ENCODE peak calls at places on chromosomes 12 and 14, in six cellular contexts. W is heart right ventricle; F is dorsolateral prefrontal cortex; U is CD8-positive, alpha-beta T cell; H is lung; S is heart left ventricle. M is an unnamed sample.

GRCh38 chr14:75660630-75661498 is at the start of the genes ERG28 and TTLL5:
- DNase-seq in W (peak; percentile 96), F (peak; percentile 98), U (peak; percentile 95), H (peak; percentile 96), S (peak; percentile 96), M (peak; percentile 98)

GRCh38 chr14:99737451-99737951 is 53.4 kb downstream of the CYP46A1 start:
- DNase-seq in W (peak; percentile 78), F (no peak), U (no peak), H (peak; percentile 67), S (peak; percentile 76), M (no peak)

GRCh38 chr12:11347810-11348209 is 37.6 kb upstream of the PRB4 start:
- DNase-seq in W (no peak), F (no peak), U (no peak), H (no peak), S (no peak), M (no peak)

GRCh38 chr14:89378119-89378518 is 38.9 kb downstream of the FOXN3 start:
- DNase-seq in W (no peak), F (no peak), U (no peak), H (no peak), S (no peak), M (peak; percentile 5)

GRCh38 chr12:86634706-86635410 is 378.7 kb upstream of the MGAT4C start:
- DNase-seq in W (no peak), F (no peak), U (no peak), H (no peak), S (no peak), M (no peak)

GRCh38 chr14:72558721-72559120 is 335.2 kb downstream of the DPF3 start:
- DNase-seq in W (no peak), F (no peak), U (no peak), H (no peak), S (no peak), M (no peak)

GRCh38 chr12:127811988-127812387 is 455.0 kb upstream of the TMEM132C start:
- DNase-seq in W (peak; percentile 18), F (no peak), U (no peak), H (no peak), S (peak; percentile 59), M (no peak)

GRCh38 chr12:50326636-50327284 is 43.4 kb upstream of the LIMA1 start:
- DNase-seq in W (no peak), F (no peak), U (no peak), H (peak; percentile 61), S (no peak), M (no peak)

GRCh38 chr14:99348816-99349609 is 77.0 kb upstream of the BCL11B start:
- DNase-seq in W (no peak), F (peak; percentile 17), U (no peak), H (no peak), S (no peak), M (no peak)

GRCh38 chr12:120139958-120140357 is 23.4 kb upstream of the RAB35 start:
- DNase-seq in W (no peak), F (no peak), U (no peak), H (no peak), S (no peak), M (no peak)

GRCh38 chr14:80037349-80037748 is 174.0 kb downstream of the DIO2 start:
- DNase-seq in W (no peak), F (no peak), U (no peak), H (no peak), S (no peak), M (no peak)

GRCh38 chr12:129844662-129845061 is 59.2 kb downstream of the TMEM132D start:
- DNase-seq in W (no peak), F (no peak), U (no peak), H (no peak), S (no peak), M (no peak)

GRCh38 chr14:104876251-104876699 is 11.2 kb downstream of the CEP170B start:
- DNase-seq in W (peak; percentile 28), F (no peak), U (peak; percentile 25), H (no peak), S (no peak), M (no peak)

GRCh38 chr14:78606111-78606510 is 435.9 kb downstream of the NRXN3 start:
- DNase-seq in W (no peak), F (no peak), U (no peak), H (no peak), S (no peak), M (no peak)

GRCh38 chr12:39622306-39622705 is 2.7 kb upstream of the ABCD2 start:
- DNase-seq in W (no peak), F (no peak), U (no peak), H (no peak), S (no peak), M (no peak)

GRCh38 chr12:34206061-34206785 is 183.9 kb downstream of the ALG10 start:
- DNase-seq in W (no peak), F (no peak), U (no peak), H (peak; percentile 3), S (no peak), M (no peak)

GRCh38 chr12:29073631-29074239 is 75.3 kb upstream of the FAR2 start:
- DNase-seq in W (no peak), F (no peak), U (no peak), H (no peak), S (no peak), M (no peak)

GRCh38 chr12:121796855-121797751 is 3.6 kb upstream of the RHOF start:
- DNase-seq in W (peak; percentile 96), F (peak; percentile 84), U (no peak), H (peak; percentile 94), S (peak; percentile 93), M (peak; percentile 98)

GRCh38 chr12:92673756-92674155 is 29.0 kb upstream of the PLEKHG7 start:
- DNase-seq in W (no peak), F (no peak), U (no peak), H (no peak), S (no peak), M (no peak)

GRCh38 chr12:109558374-109559199 is 14.7 kb downstream of the MMAB start:
- DNase-seq in W (no peak), F (no peak), U (no peak), H (no peak), S (no peak), M (no peak)

DNA sequence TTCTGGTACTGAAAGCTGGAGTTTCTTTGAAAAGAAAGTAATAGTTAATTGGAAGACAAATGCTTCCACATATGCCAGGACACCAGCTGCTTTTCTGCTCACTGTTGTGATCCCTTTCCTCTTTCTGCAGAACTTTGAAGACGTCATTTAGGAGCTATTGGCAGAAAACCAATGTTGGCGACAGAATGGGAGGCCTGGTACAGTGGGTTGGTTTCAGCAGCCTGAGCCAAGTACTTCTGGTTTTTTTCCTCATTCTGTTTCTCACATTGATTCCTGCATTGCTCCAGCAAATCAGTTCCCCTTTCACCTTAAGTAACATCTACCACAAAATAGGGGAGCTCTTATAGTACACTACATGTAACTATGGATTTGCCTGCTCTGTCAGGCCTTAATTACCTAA is 96.9 kb downstream of the FIGNL2 start:
- DNase-seq in W (no peak), F (peak; percentile 50), U (no peak), H (no peak), S (peak; percentile 33), M (no peak)
- H3K27ac ChIP-seq in W (peak overlapping the region; percentile 67), F (peak overlapping the region; percentile 87), U (no peak overlapping the region), H (no peak overlapping the region), S (no peak overlapping the region), M (no peak overlapping the region)

GRCh38 chr12:78928200-78929074 is 63.9 kb downstream of the SYT1 start:
- DNase-seq in W (no peak), F (no peak), U (no peak), H (no peak), S (no peak), M (no peak)
- H3K4me3 ChIP-seq in W (no peak overlapping the region), F (no peak overlapping the region), U (no peak overlapping the region), H (no peak overlapping the region), S (no peak overlapping the region), M (no peak overlapping the region)

DNA sequence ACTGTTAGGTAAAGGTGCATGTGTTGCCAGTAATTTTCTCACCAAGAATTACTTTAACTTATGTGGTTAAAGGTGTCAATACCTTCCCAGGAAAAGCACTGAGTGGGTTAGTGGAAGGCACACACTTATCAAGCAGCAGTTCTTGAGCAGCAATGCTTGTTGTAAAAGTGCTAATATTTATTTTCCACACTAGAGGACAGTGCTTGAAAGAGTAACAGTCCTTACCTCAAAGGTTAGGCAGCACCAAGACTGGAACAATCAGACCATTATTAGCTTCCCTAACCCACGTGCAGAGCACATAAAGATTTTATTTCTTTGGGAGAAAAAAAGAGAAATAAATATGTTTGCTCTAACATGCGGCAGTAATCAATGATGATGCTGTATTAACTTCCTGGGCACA is 48.8 kb upstream of the KRR1 start:
- DNase-seq in W (no peak), F (no peak), U (no peak), H (no peak), S (no peak), M (no peak)
- TF ChIP-seq CTCF in W (peak; percentile 57), F (peak; percentile 47), U (no peak), H (peak; percentile 26), S (peak; percentile 54), M (no peak)

GRCh38 chr12:107115119-107115518 is 21.8 kb upstream of the CRY1 start:
- DNase-seq in W (no peak), F (no peak), U (no peak), H (no peak), S (no peak), M (no peak)
- H3K27ac ChIP-seq in W (no peak overlapping the region), F (no peak overlapping the region), U (no peak overlapping the region), H (no peak overlapping the region), S (no peak overlapping the region), M (no peak overlapping the region)

GRCh38 chr12:52249041-52249461 is 16.0 kb downstream of the KRT7 start:
- DNase-seq in W (peak; percentile 58), F (peak; percentile 60), U (no peak), H (peak; percentile 70), S (peak; percentile 63), M (peak; percentile 93)
- H3K4me3 ChIP-seq in W (no peak overlapping the region), F (no peak overlapping the region), U (no peak overlapping the region), H (no peak overlapping the region), S (no peak overlapping the region), M (peak overlapping the region; percentile 39)

GRCh38 chr14:60165547-60165876 is 314 bp upstream of the DHRS7 start:
- DNase-seq in W (no peak), F (no peak), U (no peak), H (no peak), S (no peak), M (no peak)
- TF ChIP-seq CTCF in W (no peak), F (no peak), U (no peak), H (no peak), S (no peak), M (peak; percentile 31)